ENCODE peak calls at places on chromosome 5, in five cellular contexts. M is A549, O is K562, Q is H1, Z is HepG2. V is an unnamed sample.

GRCh38 chr5:74325866-74326265 is 314.7 kb downstream of the ENC1 start:
- DNase-seq in M (no peak), O (no peak), Q (no peak), Z (no peak), V (no peak)

GRCh38 chr5:671459-672328 is 21.5 kb downstream of the TPPP start:
- DNase-seq in M (peak; percentile 74), O (peak; percentile 83), Q (no peak), Z (peak; percentile 57), V (no peak)

GRCh38 chr5:127001621-127002296 is 28.6 kb downstream of the MARCHF3 start:
- DNase-seq in M (peak; percentile 13), O (no peak), Q (no peak), Z (no peak), V (no peak)

GRCh38 chr5:172692451-172692850 is 51.4 kb downstream of the NEURL1B start:
- DNase-seq in M (no peak), O (no peak), Q (no peak), Z (no peak), V (no peak)

GRCh38 chr5:116467444-116467843 is 107.2 kb downstream of the SEMA6A start:
- DNase-seq in M (no peak), O (no peak), Q (no peak), Z (no peak), V (no peak)

GRCh38 chr5:67289763-67290521 is 93.3 kb upstream of the CD180 start:
- DNase-seq in M (no peak), O (no peak), Q (no peak), Z (no peak), V (no peak)

GRCh38 chr5:172450861-172451695 is 3.2 kb downstream of the SH3PXD2B start:
- DNase-seq in M (peak; percentile 54), O (peak; percentile 58), Q (no peak), Z (no peak), V (no peak)

GRCh38 chr5:159171274-159171673 is 38.1 kb downstream of the RNF145 start:
- DNase-seq in M (no peak), O (no peak), Q (no peak), Z (no peak), V (no peak)

GRCh38 chr5:170782438-170782837 is 1.1 kb upstream of the GABRP start:
- DNase-seq in M (no peak), O (no peak), Q (no peak), Z (no peak), V (no peak)

GRCh38 chr5:132473019-132473531 is 17.5 kb downstream of the IRF1 start:
- DNase-seq in M (no peak), O (no peak), Q (no peak), Z (no peak), V (no peak)

GRCh38 chr5:96198673-96199072 is 234.4 kb downstream of the PCSK1 start:
- DNase-seq in M (no peak), O (no peak), Q (no peak), Z (no peak), V (no peak)

DNA sequence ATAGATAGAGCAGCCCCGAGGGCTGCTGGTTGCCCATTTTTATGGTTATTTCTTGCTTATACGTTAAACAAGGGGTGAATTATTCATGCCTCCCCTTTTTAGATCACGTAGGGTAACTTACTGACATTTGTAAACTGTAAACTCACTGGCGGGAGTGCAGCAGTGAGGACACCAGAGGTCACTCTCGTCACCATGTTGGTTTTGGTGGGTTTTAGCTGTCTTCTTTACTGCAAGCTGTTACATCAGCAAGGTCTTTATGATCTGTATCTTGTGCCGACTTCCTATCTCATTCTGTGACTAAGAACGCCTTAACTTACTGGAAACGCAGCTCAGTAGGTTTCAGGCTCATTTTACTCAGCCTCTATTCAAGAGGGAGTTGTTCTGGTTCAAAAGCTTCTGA is 155.0 kb upstream of the PRDM9 start:
- DNase-seq in M (peak; percentile 68), O (no peak), Q (peak; percentile 43), Z (peak; percentile 15), V (no peak)
- TF ChIP-seq KDM1A in M (no peak), O (no peak), Q (no peak), Z (no peak), V (no peak)

GRCh38 chr5:135303582-135304173 is 95.4 kb downstream of the MACROH2A1 start:
- DNase-seq in M (no peak), O (no peak), Q (no peak), Z (no peak), V (no peak)

GRCh38 chr5:135308245-135308644 is 90.8 kb downstream of the MACROH2A1 start:
- DNase-seq in M (no peak), O (no peak), Q (no peak), Z (no peak), V (no peak)

GRCh38 chr5:135307143-135307903 is 91.7 kb downstream of the MACROH2A1 start:
- DNase-seq in M (no peak), O (no peak), Q (no peak), Z (no peak), V (no peak)

GRCh38 chr5:135306557-135306956 is 92.5 kb downstream of the MACROH2A1 start:
- DNase-seq in M (no peak), O (no peak), Q (no peak), Z (no peak), V (no peak)

GRCh38 chr5:135304352-135305221 is 94.4 kb downstream of the MACROH2A1 start:
- DNase-seq in M (no peak), O (peak; percentile 46), Q (no peak), Z (peak; percentile 83), V (no peak)
- TF ChIP-seq KDM1A in M (no peak), O (peak; percentile 54), Q (peak; percentile 50), Z (peak; percentile 85), V (no peak)

GRCh38 chr5:10527281-10527950 is 36.5 kb upstream of the ANKRD33B start:
- DNase-seq in M (no peak), O (no peak), Q (no peak), Z (no peak), V (no peak)

GRCh38 chr5:10521466-10522223 is 42.2 kb upstream of the ANKRD33B start:
- DNase-seq in M (peak; percentile 52), O (peak; percentile 60), Q (no peak), Z (no peak), V (no peak)

GRCh38 chr5:10525124-10525495 is 38.8 kb upstream of the ANKRD33B start:
- DNase-seq in M (no peak), O (no peak), Q (no peak), Z (no peak), V (no peak)

GRCh38 chr5:10522224-10522611 is 41.7 kb upstream of the ANKRD33B start:
- DNase-seq in M (no peak), O (no peak), Q (no peak), Z (no peak), V (no peak)

GRCh38 chr5:10524376-10525123 is 39.3 kb upstream of the ANKRD33B start:
- DNase-seq in M (peak; percentile 39), O (peak; percentile 9), Q (no peak), Z (no peak), V (no peak)
- TF ChIP-seq KDM1A in M (no peak), O (no peak), Q (no peak), Z (no peak), V (no peak)

GRCh38 chr5:103464801-103465484 is 97.6 kb downstream of the NUDT12 start:
- DNase-seq in M (no peak), O (no peak), Q (no peak), Z (no peak), V (no peak)

GRCh38 chr5:103469288-103470065 is 93.1 kb downstream of the NUDT12 start:
- DNase-seq in M (no peak), O (no peak), Q (no peak), Z (no peak), V (no peak)

GRCh38 chr5:103465891-103466290 is 96.7 kb downstream of the NUDT12 start:
- DNase-seq in M (no peak), O (no peak), Q (no peak), Z (no peak), V (no peak)

GRCh38 chr5:103467831-103468230 is 94.8 kb downstream of the NUDT12 start:
- DNase-seq in M (no peak), O (no peak), Q (no peak), Z (no peak), V (no peak)

GRCh38 chr5:103466494-103466893 is 96.1 kb downstream of the NUDT12 start:
- DNase-seq in M (peak; percentile 17), O (no peak), Q (no peak), Z (no peak), V (no peak)
- TF ChIP-seq KDM1A in M (no peak), O (no peak), Q (no peak), Z (no peak), V (no peak)

DNA sequence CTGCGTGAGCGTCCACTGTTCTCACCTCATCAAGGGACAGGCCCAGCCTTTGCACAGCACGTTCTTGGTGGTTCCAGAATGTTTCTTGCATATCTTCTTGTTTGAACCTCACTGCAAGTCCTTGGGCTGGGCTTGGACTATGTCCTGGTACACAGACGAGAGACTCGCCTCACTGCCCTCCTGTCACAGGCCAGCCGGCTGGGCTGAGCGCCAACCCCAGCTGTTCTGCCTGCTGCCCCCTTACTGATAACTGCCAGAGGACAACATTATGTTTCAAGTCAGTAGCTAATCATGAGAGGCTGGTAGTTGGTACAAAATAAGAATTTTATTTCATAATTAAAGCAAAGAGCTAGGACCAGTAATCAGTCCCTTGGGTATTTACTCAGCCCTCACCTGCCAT is 52.8 kb upstream of the LRRTM2 start:
- DNase-seq in M (no peak), O (no peak), Q (no peak), Z (peak; percentile 32), V (no peak)
- TF ChIP-seq KDM1A in M (no peak), O (no peak), Q (no peak), Z (no peak), V (no peak)

DNA sequence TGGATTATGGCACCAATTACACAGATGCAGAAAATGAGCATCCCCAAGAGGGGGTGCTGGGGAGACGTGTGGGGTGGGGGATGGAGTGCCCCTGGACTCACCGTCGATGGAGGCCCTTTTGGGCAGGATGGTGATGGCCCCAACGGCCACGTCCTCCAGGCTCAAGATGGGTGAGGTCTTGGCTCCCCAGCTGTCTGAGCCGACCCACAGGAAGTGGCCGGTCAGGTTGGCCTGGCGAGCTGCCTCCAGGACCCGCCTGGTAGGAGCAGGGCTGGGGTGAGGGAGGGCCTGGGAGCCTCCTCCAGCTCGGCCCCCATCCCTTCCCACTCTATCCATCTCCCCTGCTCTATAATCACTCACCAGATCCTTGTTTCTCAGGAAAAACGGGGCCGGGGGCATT is 4.6 kb downstream of the GRM6 start:
- DNase-seq in M (no peak), O (no peak), Q (no peak), Z (no peak), V (no peak)
- TF ChIP-seq KDM1A in M (no peak), O (no peak), Q (no peak), Z (no peak), V (no peak)

GRCh38 chr5:139660105-139660915 is 12.2 kb downstream of the CXXC5 start:
- DNase-seq in M (peak; percentile 68), O (no peak), Q (no peak), Z (no peak), V (no peak)
- TF ChIP-seq KDM1A in M (no peak), O (peak; percentile 11), Q (no peak), Z (no peak), V (no peak)

GRCh38 chr5:92887254-92887653 is 693.8 kb downstream of the NR2F1-AS1 start:
- DNase-seq in M (no peak), O (no peak), Q (no peak), Z (peak; percentile 94), V (no peak)

GRCh38 chr5:92885950-92886349 is 695.1 kb downstream of the NR2F1-AS1 start:
- DNase-seq in M (peak; percentile 19), O (no peak), Q (peak; percentile 39), Z (peak; percentile 53), V (no peak)

GRCh38 chr5:92889140-92889539 is 691.9 kb downstream of the NR2F1-AS1 start:
- DNase-seq in M (no peak), O (no peak), Q (no peak), Z (no peak), V (no peak)

GRCh38 chr5:92886751-92887150 is 694.3 kb downstream of the NR2F1-AS1 start:
- DNase-seq in M (no peak), O (no peak), Q (no peak), Z (no peak), V (no peak)

GRCh38 chr5:92884464-92884863 is 696.6 kb downstream of the NR2F1-AS1 start:
- DNase-seq in M (no peak), O (no peak), Q (no peak), Z (no peak), V (no peak)
- TF ChIP-seq KDM1A in M (no peak), O (no peak), Q (no peak), Z (no peak), V (no peak)

V was measured in GM12878.